ENCODE peak calls at places on chromosomes 7 and 10, in eight cellular contexts. One of them, this sample, is unnamed.

GRCh38 chr7:39851466-39852045 is 98.5 kb upstream of the CDK13 start:
- DNase-seq in cardiac muscle cell: no peak
- DNase-seq in H1: no peak
- DNase-seq in heart left ventricle: no peak
- DNase-seq in PC-9: peak
- DNase-seq in esophagus muscularis mucosa: no peak
- DNase-seq in right cardiac atrium: no peak
- DNase-seq in H9: no peak
- DNase-seq in this sample: no peak

GRCh38 chr7:100612730-100613446 is 548 bp downstream of the MOSPD3 start:
- DNase-seq in cardiac muscle cell: no peak
- DNase-seq in H1: peak
- DNase-seq in heart left ventricle: no peak
- DNase-seq in PC-9: no peak
- DNase-seq in esophagus muscularis mucosa: no peak
- DNase-seq in right cardiac atrium: no peak
- DNase-seq in H9: peak
- DNase-seq in this sample: no peak

GRCh38 chr10:33981301-33981700 is 646.8 kb upstream of the NRP1 start:
- DNase-seq in cardiac muscle cell: no peak
- DNase-seq in H1: no peak
- DNase-seq in heart left ventricle: no peak
- DNase-seq in PC-9: no peak
- DNase-seq in esophagus muscularis mucosa: no peak
- DNase-seq in right cardiac atrium: no peak
- DNase-seq in H9: no peak
- DNase-seq in this sample: no peak

GRCh38 chr10:132981173-132981555 is 38.8 kb upstream of the CFAP46 start:
- DNase-seq in cardiac muscle cell: peak
- DNase-seq in H1: no peak
- DNase-seq in heart left ventricle: no peak
- DNase-seq in PC-9: no peak
- DNase-seq in esophagus muscularis mucosa: no peak
- DNase-seq in right cardiac atrium: peak
- DNase-seq in H9: no peak
- DNase-seq in this sample: peak

GRCh38 chr7:2966466-2967078 is 77.1 kb downstream of the CARD11 start:
- DNase-seq in cardiac muscle cell: no peak
- DNase-seq in H1: no peak
- DNase-seq in heart left ventricle: no peak
- DNase-seq in PC-9: peak
- DNase-seq in esophagus muscularis mucosa: no peak
- DNase-seq in right cardiac atrium: no peak
- DNase-seq in H9: peak
- DNase-seq in this sample: no peak

GRCh38 chr7:79528421-79528820 is 75.0 kb upstream of the MAGI2 start:
- DNase-seq in cardiac muscle cell: no peak
- DNase-seq in H1: no peak
- DNase-seq in heart left ventricle: no peak
- DNase-seq in PC-9: no peak
- DNase-seq in esophagus muscularis mucosa: no peak
- DNase-seq in right cardiac atrium: no peak
- DNase-seq in H9: no peak
- DNase-seq in this sample: no peak

GRCh38 chr7:101564778-101565211 is 64.3 kb downstream of the MYL10 start:
- DNase-seq in cardiac muscle cell: no peak
- DNase-seq in H1: peak
- DNase-seq in heart left ventricle: no peak
- DNase-seq in PC-9: peak
- DNase-seq in esophagus muscularis mucosa: no peak
- DNase-seq in right cardiac atrium: no peak
- DNase-seq in H9: peak
- DNase-seq in this sample: no peak

GRCh38 chr10:89470628-89471027 is 56.3 kb downstream of the IFIT5 start:
- DNase-seq in cardiac muscle cell: no peak
- DNase-seq in H1: no peak
- DNase-seq in heart left ventricle: no peak
- DNase-seq in PC-9: no peak
- DNase-seq in esophagus muscularis mucosa: no peak
- DNase-seq in right cardiac atrium: no peak
- DNase-seq in H9: no peak
- DNase-seq in this sample: no peak

GRCh38 chr7:139853576-139854511 is 24.8 kb downstream of the TBXAS1 start:
- DNase-seq in cardiac muscle cell: peak
- DNase-seq in H1: peak
- DNase-seq in heart left ventricle: no peak
- DNase-seq in PC-9: no peak
- DNase-seq in esophagus muscularis mucosa: peak
- DNase-seq in right cardiac atrium: peak
- DNase-seq in H9: no peak
- DNase-seq in this sample: no peak

GRCh38 chr7:102285541-102286236 is 979 bp upstream of the SH2B2 start:
- DNase-seq in cardiac muscle cell: no peak
- DNase-seq in H1: no peak
- DNase-seq in heart left ventricle: no peak
- DNase-seq in PC-9: no peak
- DNase-seq in esophagus muscularis mucosa: no peak
- DNase-seq in right cardiac atrium: no peak
- DNase-seq in H9: no peak
- DNase-seq in this sample: no peak

GRCh38 chr7:39624202-39624807 is 933 bp downstream of the RALA start:
- DNase-seq in cardiac muscle cell: no peak
- DNase-seq in H1: no peak
- DNase-seq in heart left ventricle: no peak
- DNase-seq in PC-9: peak
- DNase-seq in esophagus muscularis mucosa: no peak
- DNase-seq in right cardiac atrium: no peak
- DNase-seq in H9: no peak
- DNase-seq in this sample: no peak

GRCh38 chr7:106273009-106273695 is 11.6 kb downstream of the NAMPT start:
- DNase-seq in cardiac muscle cell: no peak
- DNase-seq in H1: no peak
- DNase-seq in heart left ventricle: no peak
- DNase-seq in PC-9: no peak
- DNase-seq in esophagus muscularis mucosa: no peak
- DNase-seq in right cardiac atrium: no peak
- DNase-seq in H9: no peak
- DNase-seq in this sample: no peak

GRCh38 chr7:34776748-34777358 is 118.8 kb downstream of the NPSR1 start:
- DNase-seq in cardiac muscle cell: no peak
- DNase-seq in H1: no peak
- DNase-seq in heart left ventricle: no peak
- DNase-seq in PC-9: peak
- DNase-seq in esophagus muscularis mucosa: no peak
- DNase-seq in right cardiac atrium: no peak
- DNase-seq in H9: peak
- DNase-seq in this sample: no peak

GRCh38 chr7:68444042-68444441 is 1154.2 kb upstream of the AUTS2 start:
- DNase-seq in cardiac muscle cell: no peak
- DNase-seq in H1: no peak
- DNase-seq in heart left ventricle: no peak
- DNase-seq in PC-9: no peak
- DNase-seq in esophagus muscularis mucosa: no peak
- DNase-seq in right cardiac atrium: no peak
- DNase-seq in H9: no peak
- DNase-seq in this sample: no peak

GRCh38 chr7:145665499-145666258 is 450.9 kb upstream of the CNTNAP2 start:
- DNase-seq in cardiac muscle cell: peak
- DNase-seq in H1: no peak
- DNase-seq in heart left ventricle: no peak
- DNase-seq in PC-9: no peak
- DNase-seq in esophagus muscularis mucosa: no peak
- DNase-seq in right cardiac atrium: no peak
- DNase-seq in H9: no peak
- DNase-seq in this sample: no peak

GRCh38 chr10:97129666-97130065 is 56.1 kb downstream of the SLIT1 start:
- DNase-seq in cardiac muscle cell: no peak
- DNase-seq in H1: no peak
- DNase-seq in heart left ventricle: no peak
- DNase-seq in PC-9: no peak
- DNase-seq in esophagus muscularis mucosa: no peak
- DNase-seq in right cardiac atrium: no peak
- DNase-seq in H9: no peak
- DNase-seq in this sample: peak

GRCh38 chr10:122503004-122503403 is 41.7 kb downstream of the HTRA1 start:
- DNase-seq in cardiac muscle cell: no peak
- DNase-seq in H1: no peak
- DNase-seq in heart left ventricle: no peak
- DNase-seq in PC-9: no peak
- DNase-seq in esophagus muscularis mucosa: no peak
- DNase-seq in right cardiac atrium: no peak
- DNase-seq in H9: no peak
- DNase-seq in this sample: no peak

GRCh38 chr7:30513762-30514161 is 9.1 kb upstream of the GGCT start:
- DNase-seq in cardiac muscle cell: no peak
- DNase-seq in H1: no peak
- DNase-seq in heart left ventricle: no peak
- DNase-seq in PC-9: peak
- DNase-seq in esophagus muscularis mucosa: no peak
- DNase-seq in right cardiac atrium: no peak
- DNase-seq in H9: no peak
- DNase-seq in this sample: no peak

GRCh38 chr7:73978681-73979563 is 49.1 kb upstream of the ELN start:
- DNase-seq in cardiac muscle cell: peak
- DNase-seq in H1: peak
- DNase-seq in heart left ventricle: peak
- DNase-seq in PC-9: peak
- DNase-seq in esophagus muscularis mucosa: peak
- DNase-seq in right cardiac atrium: peak
- DNase-seq in H9: peak
- DNase-seq in this sample: peak

GRCh38 chr10:20040012-20040411 is 223.8 kb downstream of the PLXDC2 start:
- DNase-seq in cardiac muscle cell: peak
- DNase-seq in H1: no peak
- DNase-seq in heart left ventricle: no peak
- DNase-seq in PC-9: no peak
- DNase-seq in esophagus muscularis mucosa: no peak
- DNase-seq in right cardiac atrium: no peak
- DNase-seq in H9: no peak
- DNase-seq in this sample: no peak
- H3K27ac ChIP-seq in cardiac muscle cell: no peak
- H3K27ac ChIP-seq in H1: no peak
- H3K27ac ChIP-seq in heart left ventricle: no peak
- H3K27ac ChIP-seq in PC-9: no peak
- H3K27ac ChIP-seq in esophagus muscularis mucosa: no peak
- H3K27ac ChIP-seq in right cardiac atrium: no peak
- H3K27ac ChIP-seq in H9: no peak
- H3K27ac ChIP-seq in this sample: no peak

DNA sequence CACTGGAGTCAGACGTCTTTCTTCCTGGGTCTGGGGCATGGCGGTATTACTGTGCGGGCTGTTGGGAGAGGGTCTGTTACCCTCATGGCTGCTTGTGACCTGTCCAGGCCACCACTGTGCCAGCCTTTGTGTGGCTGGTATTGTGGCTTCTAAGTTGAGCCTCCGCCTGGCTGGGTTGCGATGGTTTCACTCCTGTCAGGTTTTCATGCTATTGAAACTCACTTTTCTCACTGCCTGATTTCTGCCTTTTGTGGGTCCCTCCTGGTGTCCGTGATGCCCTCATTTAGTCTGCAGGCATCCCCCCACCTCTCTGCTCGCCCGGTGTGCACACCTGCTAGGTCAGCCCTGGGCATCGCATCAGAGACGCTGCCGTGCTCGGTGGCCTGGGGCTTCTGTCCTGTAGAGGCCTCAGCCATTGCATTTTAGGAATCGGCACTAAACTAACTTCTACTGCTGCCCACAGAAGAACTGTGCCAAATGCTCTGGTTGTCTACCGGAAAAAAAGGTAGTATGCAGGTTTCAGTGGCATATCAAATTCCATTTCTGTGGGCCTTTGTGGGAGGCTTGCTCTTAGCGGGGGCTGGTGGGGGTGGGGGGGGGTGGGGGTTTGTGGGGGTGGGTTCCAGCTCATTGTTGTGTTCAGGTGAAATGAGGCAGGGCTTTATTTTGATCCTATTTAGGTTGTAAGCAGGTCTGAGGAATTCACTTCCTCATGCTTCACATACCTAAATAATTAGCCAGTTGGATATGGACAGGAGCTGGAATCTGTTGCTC is 64.3 kb downstream of the MGMT start:
- DNase-seq in cardiac muscle cell: peak
- DNase-seq in H1: no peak
- DNase-seq in heart left ventricle: no peak
- DNase-seq in PC-9: peak
- DNase-seq in esophagus muscularis mucosa: no peak
- DNase-seq in right cardiac atrium: no peak
- DNase-seq in H9: no peak
- DNase-seq in this sample: no peak
- H3K27ac ChIP-seq in cardiac muscle cell: peak
- H3K27ac ChIP-seq in H1: no peak
- H3K27ac ChIP-seq in heart left ventricle: no peak
- H3K27ac ChIP-seq in PC-9: peak
- H3K27ac ChIP-seq in esophagus muscularis mucosa: peak
- H3K27ac ChIP-seq in right cardiac atrium: no peak
- H3K27ac ChIP-seq in H9: peak
- H3K27ac ChIP-seq in this sample: no peak

GRCh38 chr10:94363251-94363565 is 469 bp upstream of the NOC3L start:
- DNase-seq in cardiac muscle cell: no peak
- DNase-seq in H1: no peak
- DNase-seq in heart left ventricle: no peak
- DNase-seq in PC-9: no peak
- DNase-seq in esophagus muscularis mucosa: no peak
- DNase-seq in right cardiac atrium: no peak
- DNase-seq in H9: no peak
- DNase-seq in this sample: no peak

GRCh38 chr10:94364480-94364879 is 1.7 kb upstream of the NOC3L start:
- DNase-seq in cardiac muscle cell: no peak
- DNase-seq in H1: no peak
- DNase-seq in heart left ventricle: no peak
- DNase-seq in PC-9: no peak
- DNase-seq in esophagus muscularis mucosa: no peak
- DNase-seq in right cardiac atrium: no peak
- DNase-seq in H9: no peak
- DNase-seq in this sample: no peak

GRCh38 chr10:94370501-94370900 is 7.8 kb upstream of the NOC3L start:
- DNase-seq in cardiac muscle cell: no peak
- DNase-seq in H1: no peak
- DNase-seq in heart left ventricle: no peak
- DNase-seq in PC-9: no peak
- DNase-seq in esophagus muscularis mucosa: no peak
- DNase-seq in right cardiac atrium: no peak
- DNase-seq in H9: no peak
- DNase-seq in this sample: no peak

GRCh38 chr10:94362360-94363250 is at the start of gene NOC3L:
- DNase-seq in cardiac muscle cell: peak
- DNase-seq in H1: peak
- DNase-seq in heart left ventricle: peak
- DNase-seq in PC-9: peak
- DNase-seq in esophagus muscularis mucosa: peak
- DNase-seq in right cardiac atrium: peak
- DNase-seq in H9: peak
- DNase-seq in this sample: peak

GRCh38 chr10:94366382-94366781 is 3.6 kb upstream of the NOC3L start:
- DNase-seq in cardiac muscle cell: no peak
- DNase-seq in H1: no peak
- DNase-seq in heart left ventricle: no peak
- DNase-seq in PC-9: no peak
- DNase-seq in esophagus muscularis mucosa: no peak
- DNase-seq in right cardiac atrium: no peak
- DNase-seq in H9: no peak
- DNase-seq in this sample: no peak
- H3K27ac ChIP-seq in cardiac muscle cell: no peak
- H3K27ac ChIP-seq in H1: no peak
- H3K27ac ChIP-seq in heart left ventricle: no peak
- H3K27ac ChIP-seq in PC-9: no peak
- H3K27ac ChIP-seq in esophagus muscularis mucosa: no peak
- H3K27ac ChIP-seq in right cardiac atrium: no peak
- H3K27ac ChIP-seq in H9: no peak
- H3K27ac ChIP-seq in this sample: no peak

GRCh38 chr7:76062254-76062653 is 14.3 kb downstream of the MDH2 start:
- DNase-seq in cardiac muscle cell: no peak
- DNase-seq in H1: no peak
- DNase-seq in heart left ventricle: no peak
- DNase-seq in PC-9: no peak
- DNase-seq in esophagus muscularis mucosa: no peak
- DNase-seq in right cardiac atrium: no peak
- DNase-seq in H9: no peak
- DNase-seq in this sample: no peak
- H3K27ac ChIP-seq in cardiac muscle cell: no peak
- H3K27ac ChIP-seq in H1: no peak
- H3K27ac ChIP-seq in heart left ventricle: no peak
- H3K27ac ChIP-seq in PC-9: no peak
- H3K27ac ChIP-seq in esophagus muscularis mucosa: no peak
- H3K27ac ChIP-seq in right cardiac atrium: no peak
- H3K27ac ChIP-seq in H9: no peak
- H3K27ac ChIP-seq in this sample: no peak